ENCODE peak calls at places on chromosome 13, in five cellular contexts. S is breast epithelium, E is fibroblast of lung, K is thoracic aorta, P is pancreas. Z is an unnamed sample.
A peak's percentile ranks its signal among the peaks of the same experiment; 100 is the strongest.

GRCh38 chr13:48125794-48126228 is 30.9 kb upstream of the MED4 start:
- DNase-seq in S (peak; percentile 46), E (peak; percentile 55), K (no peak), P (no peak), Z (no peak)

GRCh38 chr13:51998723-51999471 is 12.4 kb downstream of the ATP7B start:
- DNase-seq in S (no peak), E (no peak), K (no peak), P (no peak), Z (no peak)

GRCh38 chr13:94173312-94173854 is 306.1 kb downstream of the DCT start:
- DNase-seq in S (no peak), E (no peak), K (no peak), P (no peak), Z (no peak)

GRCh38 chr13:37241786-37242185 is 136.3 kb upstream of the CSNK1A1L start:
- DNase-seq in S (no peak), E (no peak), K (no peak), P (no peak), Z (no peak)

GRCh38 chr13:85724554-85725432 is 74.4 kb downstream of the SLITRK6 start:
- DNase-seq in S (no peak), E (peak; percentile 91), K (no peak), P (no peak), Z (no peak)

GRCh38 chr13:113989585-113990300 is 15.9 kb upstream of the C13orf46 start:
- DNase-seq in S (no peak), E (no peak), K (peak; percentile 0), P (no peak), Z (no peak)

GRCh38 chr13:30224732-30225131 is 82.6 kb downstream of the KATNAL1 start:
- DNase-seq in S (no peak), E (no peak), K (no peak), P (no peak), Z (no peak)

GRCh38 chr13:29925457-29925856 is 75.0 kb upstream of the UBL3 start:
- DNase-seq in S (peak; percentile 92), E (peak; percentile 90), K (peak; percentile 90), P (no peak), Z (no peak)

GRCh38 chr13:36998624-36999041 is 507 bp downstream of the ALG5 start:
- DNase-seq in S (no peak), E (no peak), K (no peak), P (peak; percentile 61), Z (peak; percentile 25)

GRCh38 chr13:99356216-99357089 is 49.3 kb upstream of the GPR183 start:
- DNase-seq in S (no peak), E (peak; percentile 87), K (no peak), P (no peak), Z (no peak)

GRCh38 chr13:99380921-99381645 is 73.9 kb upstream of the GPR183 start:
- DNase-seq in S (no peak), E (no peak), K (no peak), P (no peak), Z (no peak)

GRCh38 chr13:50230365-50230978 is 215.2 kb downstream of the KCNRG start:
- DNase-seq in S (no peak), E (peak; percentile 90), K (no peak), P (no peak), Z (no peak)

GRCh38 chr13:45781553-45782326 is 69.8 kb downstream of the SIAH3 start:
- DNase-seq in S (no peak), E (peak; percentile 2), K (peak; percentile 4), P (peak; percentile 86), Z (no peak)

GRCh38 chr13:102399791-102400618 is 1.8 kb downstream of the FGF14 start:
- DNase-seq in S (no peak), E (peak; percentile 18), K (no peak), P (peak; percentile 67), Z (peak; percentile 18)

GRCh38 chr13:95492044-95492801 is 60.3 kb upstream of the CLDN10 start:
- DNase-seq in S (no peak), E (no peak), K (no peak), P (no peak), Z (no peak)

GRCh38 chr13:22740264-22740663 is 440.5 kb upstream of the SGCG start:
- DNase-seq in S (no peak), E (peak; percentile 30), K (no peak), P (no peak), Z (peak; percentile 29)

GRCh38 chr13:49995535-49996165 is 1.2 kb upstream of the TRIM13 start:
- DNase-seq in S (no peak), E (peak; percentile 21), K (no peak), P (no peak), Z (no peak)

GRCh38 chr13:52399708-52400107 is 6.3 kb downstream of the THSD1 start:
- DNase-seq in S (no peak), E (peak; percentile 45), K (no peak), P (no peak), Z (no peak)

GRCh38 chr13:80109313-80109712 is 231.6 kb downstream of the SPRY2 start:
- DNase-seq in S (no peak), E (no peak), K (no peak), P (no peak), Z (no peak)

GRCh38 chr13:40408602-40409001 is 257.8 kb downstream of the FOXO1 start:
- DNase-seq in S (no peak), E (peak; percentile 39), K (no peak), P (no peak), Z (no peak)

GRCh38 chr13:113317031-113317430 is 20.0 kb downstream of the LAMP1 start:
- DNase-seq in S (no peak), E (no peak), K (no peak), P (no peak), Z (no peak)

GRCh38 chr13:29908917-29909755 is 58.7 kb upstream of the UBL3 start:
- DNase-seq in S (no peak), E (no peak), K (no peak), P (no peak), Z (no peak)

GRCh38 chr13:94712287-94712811 is at the start of gene SOX21:
- DNase-seq in S (no peak), E (peak; percentile 39), K (no peak), P (peak; percentile 59), Z (no peak)

GRCh38 chr13:59877933-59878332 is 285.8 kb downstream of the DIAPH3 start:
- DNase-seq in S (no peak), E (peak; percentile 58), K (no peak), P (no peak), Z (no peak)

GRCh38 chr13:20001351-20001750 is 42.8 kb downstream of the ZMYM2 start:
- DNase-seq in S (no peak), E (peak; percentile 29), K (no peak), P (no peak), Z (no peak)

GRCh38 chr13:109652536-109652935 is 133.8 kb downstream of the IRS2 start:
- DNase-seq in S (no peak), E (no peak), K (no peak), P (no peak), Z (no peak)

GRCh38 chr13:109655206-109655600 is 131.2 kb downstream of the IRS2 start:
- DNase-seq in S (no peak), E (peak; percentile 28), K (no peak), P (no peak), Z (no peak)

GRCh38 chr13:109654341-109655205 is 131.8 kb downstream of the IRS2 start:
- DNase-seq in S (no peak), E (peak; percentile 39), K (no peak), P (no peak), Z (no peak)

GRCh38 chr13:109657395-109657794 is 129.0 kb downstream of the IRS2 start:
- DNase-seq in S (no peak), E (no peak), K (no peak), P (no peak), Z (no peak)

GRCh38 chr13:109655611-109656010 is 130.8 kb downstream of the IRS2 start:
- DNase-seq in S (no peak), E (no peak), K (no peak), P (no peak), Z (no peak)
- TF ChIP-seq CTCF in S (no peak), E (no peak), K (no peak), P (no peak), Z (no peak)

GRCh38 chr13:44422755-44423643 is 49.4 kb downstream of the SERP2 start:
- DNase-seq in S (no peak), E (no peak), K (no peak), P (no peak), Z (no peak)

GRCh38 chr13:44417446-44417845 is 43.8 kb downstream of the SERP2 start:
- DNase-seq in S (no peak), E (no peak), K (no peak), P (no peak), Z (no peak)

GRCh38 chr13:44417876-44418275 is 44.3 kb downstream of the SERP2 start:
- DNase-seq in S (no peak), E (no peak), K (no peak), P (no peak), Z (no peak)

GRCh38 chr13:44421853-44422525 is 48.4 kb downstream of the SERP2 start:
- DNase-seq in S (no peak), E (no peak), K (no peak), P (no peak), Z (no peak)

GRCh38 chr13:44420376-44421220 is 47.0 kb downstream of the SERP2 start:
- DNase-seq in S (no peak), E (no peak), K (no peak), P (no peak), Z (no peak)
- TF ChIP-seq CTCF in S (no peak), E (no peak), K (no peak), P (no peak), Z (no peak)

GRCh38 chr13:111431241-111431640 is 110.8 kb downstream of the TEX29 start:
- DNase-seq in S (no peak), E (no peak), K (no peak), P (no peak), Z (no peak)

GRCh38 chr13:111424134-111424533 is 103.7 kb downstream of the TEX29 start:
- DNase-seq in S (no peak), E (no peak), K (no peak), P (no peak), Z (no peak)

GRCh38 chr13:111434578-111435159 is 114.2 kb downstream of the TEX29 start:
- DNase-seq in S (no peak), E (no peak), K (no peak), P (no peak), Z (no peak)

GRCh38 chr13:111425326-111425725 is 104.9 kb downstream of the TEX29 start:
- DNase-seq in S (no peak), E (no peak), K (no peak), P (no peak), Z (no peak)

GRCh38 chr13:111429064-111429558 is 108.7 kb downstream of the TEX29 start:
- DNase-seq in S (no peak), E (peak; percentile 27), K (no peak), P (no peak), Z (peak; percentile 78)
- TF ChIP-seq CTCF in S (peak; percentile 30), E (peak; percentile 52), K (peak; percentile 38), P (peak; percentile 53), Z (peak; percentile 69)

GRCh38 chr13:79056706-79057105 is 349.3 kb downstream of the RBM26 start:
- DNase-seq in S (no peak), E (no peak), K (no peak), P (no peak), Z (no peak)

GRCh38 chr13:79062291-79062690 is 343.8 kb downstream of the RBM26 start:
- DNase-seq in S (no peak), E (no peak), K (no peak), P (no peak), Z (no peak)

GRCh38 chr13:79060216-79060615 is 345.8 kb downstream of the RBM26 start:
- DNase-seq in S (no peak), E (no peak), K (no peak), P (no peak), Z (no peak)
- TF ChIP-seq CTCF in S (no peak), E (no peak), K (no peak), P (no peak), Z (peak; percentile 66)

Z was measured in endothelial cell.